ENCODE peak calls at places on chromosomes 11 and 22, in eight cellular contexts. One of them, this sample, is unnamed.

GRCh38 chr22:25419247-25420113 is 145.0 kb upstream of the GRK3 start:
- DNase-seq in stimulated activated CD4-positive, alpha-beta T cell treated with anti-CD3 and anti-CD28 coated beads, Interleukin-1b, Interleukin-23, amount 100 ng/mL, for 4 hours: no peak
- DNase-seq in HEK293T: no peak
- DNase-seq in stimulated activated naive CD8-positive, alpha-beta T cell treated with anti-CD3 and anti-CD28 coated beads, Interleukin-15, Interleukin-2, amounts not matched to agents 100 U/mL and 50 U/mL, for 24 hours: no peak
- DNase-seq in naive thymus-derived CD4-positive, alpha-beta T cell: no peak
- DNase-seq in CD4-positive, alpha-beta T cell: no peak
- DNase-seq in small intestine: no peak
- DNase-seq in GM06990: no peak
- DNase-seq in this sample: no peak

GRCh38 chr22:17772963-17773605 is 1.2 kb downstream of the BID start:
- DNase-seq in stimulated activated CD4-positive, alpha-beta T cell treated with anti-CD3 and anti-CD28 coated beads, Interleukin-1b, Interleukin-23, amount 100 ng/mL, for 4 hours: no peak
- DNase-seq in HEK293T: no peak
- DNase-seq in stimulated activated naive CD8-positive, alpha-beta T cell treated with anti-CD3 and anti-CD28 coated beads, Interleukin-15, Interleukin-2, amounts not matched to agents 100 U/mL and 50 U/mL, for 24 hours: no peak
- DNase-seq in naive thymus-derived CD4-positive, alpha-beta T cell: no peak
- DNase-seq in CD4-positive, alpha-beta T cell: no peak
- DNase-seq in small intestine: no peak
- DNase-seq in GM06990: no peak
- DNase-seq in this sample: no peak

GRCh38 chr11:396511-396947 is 2.5 kb downstream of the PKP3 start:
- DNase-seq in stimulated activated CD4-positive, alpha-beta T cell treated with anti-CD3 and anti-CD28 coated beads, Interleukin-1b, Interleukin-23, amount 100 ng/mL, for 4 hours: no peak
- DNase-seq in HEK293T: peak
- DNase-seq in stimulated activated naive CD8-positive, alpha-beta T cell treated with anti-CD3 and anti-CD28 coated beads, Interleukin-15, Interleukin-2, amounts not matched to agents 100 U/mL and 50 U/mL, for 24 hours: no peak
- DNase-seq in naive thymus-derived CD4-positive, alpha-beta T cell: no peak
- DNase-seq in CD4-positive, alpha-beta T cell: no peak
- DNase-seq in small intestine: no peak
- DNase-seq in GM06990: no peak
- DNase-seq in this sample: no peak

GRCh38 chr11:12818333-12819015 is 144.3 kb downstream of the TEAD1 start:
- DNase-seq in stimulated activated CD4-positive, alpha-beta T cell treated with anti-CD3 and anti-CD28 coated beads, Interleukin-1b, Interleukin-23, amount 100 ng/mL, for 4 hours: no peak
- DNase-seq in HEK293T: no peak
- DNase-seq in stimulated activated naive CD8-positive, alpha-beta T cell treated with anti-CD3 and anti-CD28 coated beads, Interleukin-15, Interleukin-2, amounts not matched to agents 100 U/mL and 50 U/mL, for 24 hours: no peak
- DNase-seq in naive thymus-derived CD4-positive, alpha-beta T cell: no peak
- DNase-seq in CD4-positive, alpha-beta T cell: no peak
- DNase-seq in small intestine: no peak
- DNase-seq in GM06990: no peak
- DNase-seq in this sample: no peak

GRCh38 chr11:7927635-7928034 is 3.4 kb downstream of the OR10A6 start:
- DNase-seq in stimulated activated CD4-positive, alpha-beta T cell treated with anti-CD3 and anti-CD28 coated beads, Interleukin-1b, Interleukin-23, amount 100 ng/mL, for 4 hours: no peak
- DNase-seq in HEK293T: no peak
- DNase-seq in stimulated activated naive CD8-positive, alpha-beta T cell treated with anti-CD3 and anti-CD28 coated beads, Interleukin-15, Interleukin-2, amounts not matched to agents 100 U/mL and 50 U/mL, for 24 hours: no peak
- DNase-seq in naive thymus-derived CD4-positive, alpha-beta T cell: no peak
- DNase-seq in CD4-positive, alpha-beta T cell: no peak
- DNase-seq in small intestine: no peak
- DNase-seq in GM06990: peak
- DNase-seq in this sample: no peak

GRCh38 chr11:83778598-83778997 is 492.4 kb upstream of the CCDC90B start:
- DNase-seq in stimulated activated CD4-positive, alpha-beta T cell treated with anti-CD3 and anti-CD28 coated beads, Interleukin-1b, Interleukin-23, amount 100 ng/mL, for 4 hours: no peak
- DNase-seq in HEK293T: no peak
- DNase-seq in stimulated activated naive CD8-positive, alpha-beta T cell treated with anti-CD3 and anti-CD28 coated beads, Interleukin-15, Interleukin-2, amounts not matched to agents 100 U/mL and 50 U/mL, for 24 hours: no peak
- DNase-seq in naive thymus-derived CD4-positive, alpha-beta T cell: no peak
- DNase-seq in CD4-positive, alpha-beta T cell: no peak
- DNase-seq in small intestine: no peak
- DNase-seq in GM06990: no peak
- DNase-seq in this sample: no peak

GRCh38 chr11:44964526-44965209 is 14.0 kb upstream of the TP53I11 start:
- DNase-seq in stimulated activated CD4-positive, alpha-beta T cell treated with anti-CD3 and anti-CD28 coated beads, Interleukin-1b, Interleukin-23, amount 100 ng/mL, for 4 hours: no peak
- DNase-seq in HEK293T: no peak
- DNase-seq in stimulated activated naive CD8-positive, alpha-beta T cell treated with anti-CD3 and anti-CD28 coated beads, Interleukin-15, Interleukin-2, amounts not matched to agents 100 U/mL and 50 U/mL, for 24 hours: no peak
- DNase-seq in naive thymus-derived CD4-positive, alpha-beta T cell: no peak
- DNase-seq in CD4-positive, alpha-beta T cell: no peak
- DNase-seq in small intestine: no peak
- DNase-seq in GM06990: no peak
- DNase-seq in this sample: no peak

GRCh38 chr11:114145166-114145695 is 85.7 kb downstream of the ZBTB16 start:
- DNase-seq in stimulated activated CD4-positive, alpha-beta T cell treated with anti-CD3 and anti-CD28 coated beads, Interleukin-1b, Interleukin-23, amount 100 ng/mL, for 4 hours: no peak
- DNase-seq in HEK293T: no peak
- DNase-seq in stimulated activated naive CD8-positive, alpha-beta T cell treated with anti-CD3 and anti-CD28 coated beads, Interleukin-15, Interleukin-2, amounts not matched to agents 100 U/mL and 50 U/mL, for 24 hours: no peak
- DNase-seq in naive thymus-derived CD4-positive, alpha-beta T cell: no peak
- DNase-seq in CD4-positive, alpha-beta T cell: no peak
- DNase-seq in small intestine: no peak
- DNase-seq in GM06990: no peak
- DNase-seq in this sample: no peak

GRCh38 chr11:1178906-1179305 is 21.2 kb downstream of the MUC5AC start:
- DNase-seq in stimulated activated CD4-positive, alpha-beta T cell treated with anti-CD3 and anti-CD28 coated beads, Interleukin-1b, Interleukin-23, amount 100 ng/mL, for 4 hours: no peak
- DNase-seq in HEK293T: no peak
- DNase-seq in stimulated activated naive CD8-positive, alpha-beta T cell treated with anti-CD3 and anti-CD28 coated beads, Interleukin-15, Interleukin-2, amounts not matched to agents 100 U/mL and 50 U/mL, for 24 hours: no peak
- DNase-seq in naive thymus-derived CD4-positive, alpha-beta T cell: no peak
- DNase-seq in CD4-positive, alpha-beta T cell: no peak
- DNase-seq in small intestine: no peak
- DNase-seq in GM06990: no peak
- DNase-seq in this sample: no peak

GRCh38 chr11:15341587-15341986 is 226.9 kb downstream of the INSC start:
- DNase-seq in stimulated activated CD4-positive, alpha-beta T cell treated with anti-CD3 and anti-CD28 coated beads, Interleukin-1b, Interleukin-23, amount 100 ng/mL, for 4 hours: no peak
- DNase-seq in HEK293T: no peak
- DNase-seq in stimulated activated naive CD8-positive, alpha-beta T cell treated with anti-CD3 and anti-CD28 coated beads, Interleukin-15, Interleukin-2, amounts not matched to agents 100 U/mL and 50 U/mL, for 24 hours: no peak
- DNase-seq in naive thymus-derived CD4-positive, alpha-beta T cell: no peak
- DNase-seq in CD4-positive, alpha-beta T cell: no peak
- DNase-seq in small intestine: no peak
- DNase-seq in GM06990: no peak
- DNase-seq in this sample: no peak

GRCh38 chr22:44047891-44048301 is 23.8 kb downstream of the PARVB start:
- DNase-seq in stimulated activated CD4-positive, alpha-beta T cell treated with anti-CD3 and anti-CD28 coated beads, Interleukin-1b, Interleukin-23, amount 100 ng/mL, for 4 hours: no peak
- DNase-seq in HEK293T: no peak
- DNase-seq in stimulated activated naive CD8-positive, alpha-beta T cell treated with anti-CD3 and anti-CD28 coated beads, Interleukin-15, Interleukin-2, amounts not matched to agents 100 U/mL and 50 U/mL, for 24 hours: no peak
- DNase-seq in naive thymus-derived CD4-positive, alpha-beta T cell: no peak
- DNase-seq in CD4-positive, alpha-beta T cell: no peak
- DNase-seq in small intestine: no peak
- DNase-seq in GM06990: peak
- DNase-seq in this sample: no peak

GRCh38 chr22:37051629-37052385 is at the start of gene KCTD17:
- DNase-seq in stimulated activated CD4-positive, alpha-beta T cell treated with anti-CD3 and anti-CD28 coated beads, Interleukin-1b, Interleukin-23, amount 100 ng/mL, for 4 hours: peak
- DNase-seq in HEK293T: peak
- DNase-seq in stimulated activated naive CD8-positive, alpha-beta T cell treated with anti-CD3 and anti-CD28 coated beads, Interleukin-15, Interleukin-2, amounts not matched to agents 100 U/mL and 50 U/mL, for 24 hours: peak
- DNase-seq in naive thymus-derived CD4-positive, alpha-beta T cell: peak
- DNase-seq in CD4-positive, alpha-beta T cell: peak
- DNase-seq in small intestine: peak
- DNase-seq in GM06990: peak
- DNase-seq in this sample: no peak

GRCh38 chr22:16804882-16805281 is 20.3 kb downstream of the XKR3 start:
- DNase-seq in stimulated activated CD4-positive, alpha-beta T cell treated with anti-CD3 and anti-CD28 coated beads, Interleukin-1b, Interleukin-23, amount 100 ng/mL, for 4 hours: no peak
- DNase-seq in HEK293T: no peak
- DNase-seq in stimulated activated naive CD8-positive, alpha-beta T cell treated with anti-CD3 and anti-CD28 coated beads, Interleukin-15, Interleukin-2, amounts not matched to agents 100 U/mL and 50 U/mL, for 24 hours: no peak
- DNase-seq in naive thymus-derived CD4-positive, alpha-beta T cell: no peak
- DNase-seq in CD4-positive, alpha-beta T cell: no peak
- DNase-seq in small intestine: no peak
- DNase-seq in GM06990: no peak
- DNase-seq in this sample: no peak

GRCh38 chr22:19524170-19525115 is at the start of gene CLDN5:
- DNase-seq in stimulated activated CD4-positive, alpha-beta T cell treated with anti-CD3 and anti-CD28 coated beads, Interleukin-1b, Interleukin-23, amount 100 ng/mL, for 4 hours: no peak
- DNase-seq in HEK293T: peak
- DNase-seq in stimulated activated naive CD8-positive, alpha-beta T cell treated with anti-CD3 and anti-CD28 coated beads, Interleukin-15, Interleukin-2, amounts not matched to agents 100 U/mL and 50 U/mL, for 24 hours: no peak
- DNase-seq in naive thymus-derived CD4-positive, alpha-beta T cell: no peak
- DNase-seq in CD4-positive, alpha-beta T cell: no peak
- DNase-seq in small intestine: no peak
- DNase-seq in GM06990: no peak
- DNase-seq in this sample: no peak

GRCh38 chr11:72684236-72684912 is 10.2 kb upstream of the PDE2A start:
- DNase-seq in stimulated activated CD4-positive, alpha-beta T cell treated with anti-CD3 and anti-CD28 coated beads, Interleukin-1b, Interleukin-23, amount 100 ng/mL, for 4 hours: peak
- DNase-seq in HEK293T: peak
- DNase-seq in stimulated activated naive CD8-positive, alpha-beta T cell treated with anti-CD3 and anti-CD28 coated beads, Interleukin-15, Interleukin-2, amounts not matched to agents 100 U/mL and 50 U/mL, for 24 hours: peak
- DNase-seq in naive thymus-derived CD4-positive, alpha-beta T cell: peak
- DNase-seq in CD4-positive, alpha-beta T cell: peak
- DNase-seq in small intestine: peak
- DNase-seq in GM06990: peak
- DNase-seq in this sample: no peak

GRCh38 chr11:19455731-19456130 is 215.0 kb upstream of the E2F8 start:
- DNase-seq in stimulated activated CD4-positive, alpha-beta T cell treated with anti-CD3 and anti-CD28 coated beads, Interleukin-1b, Interleukin-23, amount 100 ng/mL, for 4 hours: no peak
- DNase-seq in HEK293T: no peak
- DNase-seq in stimulated activated naive CD8-positive, alpha-beta T cell treated with anti-CD3 and anti-CD28 coated beads, Interleukin-15, Interleukin-2, amounts not matched to agents 100 U/mL and 50 U/mL, for 24 hours: no peak
- DNase-seq in naive thymus-derived CD4-positive, alpha-beta T cell: no peak
- DNase-seq in CD4-positive, alpha-beta T cell: no peak
- DNase-seq in small intestine: no peak
- DNase-seq in GM06990: no peak
- DNase-seq in this sample: no peak

GRCh38 chr11:14764899-14765527 is 121.4 kb downstream of the PDE3B start:
- DNase-seq in stimulated activated CD4-positive, alpha-beta T cell treated with anti-CD3 and anti-CD28 coated beads, Interleukin-1b, Interleukin-23, amount 100 ng/mL, for 4 hours: peak
- DNase-seq in HEK293T: peak
- DNase-seq in stimulated activated naive CD8-positive, alpha-beta T cell treated with anti-CD3 and anti-CD28 coated beads, Interleukin-15, Interleukin-2, amounts not matched to agents 100 U/mL and 50 U/mL, for 24 hours: no peak
- DNase-seq in naive thymus-derived CD4-positive, alpha-beta T cell: peak
- DNase-seq in CD4-positive, alpha-beta T cell: no peak
- DNase-seq in small intestine: peak
- DNase-seq in GM06990: peak
- DNase-seq in this sample: no peak

GRCh38 chr11:107457205-107457557 is 444 bp downstream of the CWF19L2 start:
- DNase-seq in stimulated activated CD4-positive, alpha-beta T cell treated with anti-CD3 and anti-CD28 coated beads, Interleukin-1b, Interleukin-23, amount 100 ng/mL, for 4 hours: no peak
- DNase-seq in HEK293T: peak
- DNase-seq in stimulated activated naive CD8-positive, alpha-beta T cell treated with anti-CD3 and anti-CD28 coated beads, Interleukin-15, Interleukin-2, amounts not matched to agents 100 U/mL and 50 U/mL, for 24 hours: peak
- DNase-seq in naive thymus-derived CD4-positive, alpha-beta T cell: no peak
- DNase-seq in CD4-positive, alpha-beta T cell: no peak
- DNase-seq in small intestine: no peak
- DNase-seq in GM06990: peak
- DNase-seq in this sample: peak

GRCh38 chr11:55481416-55481815 is 72.9 kb upstream of the OR4C15 start:
- DNase-seq in stimulated activated CD4-positive, alpha-beta T cell treated with anti-CD3 and anti-CD28 coated beads, Interleukin-1b, Interleukin-23, amount 100 ng/mL, for 4 hours: no peak
- DNase-seq in HEK293T: no peak
- DNase-seq in stimulated activated naive CD8-positive, alpha-beta T cell treated with anti-CD3 and anti-CD28 coated beads, Interleukin-15, Interleukin-2, amounts not matched to agents 100 U/mL and 50 U/mL, for 24 hours: no peak
- DNase-seq in naive thymus-derived CD4-positive, alpha-beta T cell: no peak
- DNase-seq in CD4-positive, alpha-beta T cell: no peak
- DNase-seq in small intestine: no peak
- DNase-seq in GM06990: no peak
- DNase-seq in this sample: no peak

GRCh38 chr22:31173386-31174145 is 13.6 kb downstream of the RNF185 start:
- DNase-seq in stimulated activated CD4-positive, alpha-beta T cell treated with anti-CD3 and anti-CD28 coated beads, Interleukin-1b, Interleukin-23, amount 100 ng/mL, for 4 hours: no peak
- DNase-seq in HEK293T: no peak
- DNase-seq in stimulated activated naive CD8-positive, alpha-beta T cell treated with anti-CD3 and anti-CD28 coated beads, Interleukin-15, Interleukin-2, amounts not matched to agents 100 U/mL and 50 U/mL, for 24 hours: no peak
- DNase-seq in naive thymus-derived CD4-positive, alpha-beta T cell: no peak
- DNase-seq in CD4-positive, alpha-beta T cell: no peak
- DNase-seq in small intestine: no peak
- DNase-seq in GM06990: no peak
- DNase-seq in this sample: peak

GRCh38 chr22:27022741-27023373 is 365.5 kb downstream of the MIAT start:
- DNase-seq in stimulated activated CD4-positive, alpha-beta T cell treated with anti-CD3 and anti-CD28 coated beads, Interleukin-1b, Interleukin-23, amount 100 ng/mL, for 4 hours: no peak
- DNase-seq in HEK293T: no peak
- DNase-seq in stimulated activated naive CD8-positive, alpha-beta T cell treated with anti-CD3 and anti-CD28 coated beads, Interleukin-15, Interleukin-2, amounts not matched to agents 100 U/mL and 50 U/mL, for 24 hours: no peak
- DNase-seq in naive thymus-derived CD4-positive, alpha-beta T cell: no peak
- DNase-seq in CD4-positive, alpha-beta T cell: no peak
- DNase-seq in small intestine: no peak
- DNase-seq in GM06990: no peak
- DNase-seq in this sample: no peak

GRCh38 chr22:41940853-41941765 is 5.8 kb downstream of the CENPM start:
- DNase-seq in stimulated activated CD4-positive, alpha-beta T cell treated with anti-CD3 and anti-CD28 coated beads, Interleukin-1b, Interleukin-23, amount 100 ng/mL, for 4 hours: peak
- DNase-seq in HEK293T: peak
- DNase-seq in stimulated activated naive CD8-positive, alpha-beta T cell treated with anti-CD3 and anti-CD28 coated beads, Interleukin-15, Interleukin-2, amounts not matched to agents 100 U/mL and 50 U/mL, for 24 hours: peak
- DNase-seq in naive thymus-derived CD4-positive, alpha-beta T cell: peak
- DNase-seq in CD4-positive, alpha-beta T cell: peak
- DNase-seq in small intestine: peak
- DNase-seq in GM06990: peak
- DNase-seq in this sample: no peak

GRCh38 chr11:44456544-44457270 is 108.8 kb upstream of the CD82 start:
- DNase-seq in stimulated activated CD4-positive, alpha-beta T cell treated with anti-CD3 and anti-CD28 coated beads, Interleukin-1b, Interleukin-23, amount 100 ng/mL, for 4 hours: no peak
- DNase-seq in HEK293T: peak
- DNase-seq in stimulated activated naive CD8-positive, alpha-beta T cell treated with anti-CD3 and anti-CD28 coated beads, Interleukin-15, Interleukin-2, amounts not matched to agents 100 U/mL and 50 U/mL, for 24 hours: no peak
- DNase-seq in naive thymus-derived CD4-positive, alpha-beta T cell: no peak
- DNase-seq in CD4-positive, alpha-beta T cell: no peak
- DNase-seq in small intestine: peak
- DNase-seq in GM06990: no peak
- DNase-seq in this sample: no peak

GRCh38 chr22:18983120-18983651 is 47.1 kb upstream of the PRODH start:
- DNase-seq in stimulated activated CD4-positive, alpha-beta T cell treated with anti-CD3 and anti-CD28 coated beads, Interleukin-1b, Interleukin-23, amount 100 ng/mL, for 4 hours: no peak
- DNase-seq in HEK293T: no peak
- DNase-seq in stimulated activated naive CD8-positive, alpha-beta T cell treated with anti-CD3 and anti-CD28 coated beads, Interleukin-15, Interleukin-2, amounts not matched to agents 100 U/mL and 50 U/mL, for 24 hours: no peak
- DNase-seq in naive thymus-derived CD4-positive, alpha-beta T cell: no peak
- DNase-seq in CD4-positive, alpha-beta T cell: no peak
- DNase-seq in small intestine: no peak
- DNase-seq in GM06990: no peak
- DNase-seq in this sample: no peak

GRCh38 chr11:14789879-14790484 is 102.0 kb downstream of the CYP2R1 start:
- DNase-seq in stimulated activated CD4-positive, alpha-beta T cell treated with anti-CD3 and anti-CD28 coated beads, Interleukin-1b, Interleukin-23, amount 100 ng/mL, for 4 hours: no peak
- DNase-seq in HEK293T: no peak
- DNase-seq in stimulated activated naive CD8-positive, alpha-beta T cell treated with anti-CD3 and anti-CD28 coated beads, Interleukin-15, Interleukin-2, amounts not matched to agents 100 U/mL and 50 U/mL, for 24 hours: no peak
- DNase-seq in naive thymus-derived CD4-positive, alpha-beta T cell: no peak
- DNase-seq in CD4-positive, alpha-beta T cell: no peak
- DNase-seq in small intestine: peak
- DNase-seq in GM06990: no peak
- DNase-seq in this sample: no peak

GRCh38 chr22:24233816-24234215 is 11.1 kb downstream of the GGT5 start:
- DNase-seq in stimulated activated CD4-positive, alpha-beta T cell treated with anti-CD3 and anti-CD28 coated beads, Interleukin-1b, Interleukin-23, amount 100 ng/mL, for 4 hours: no peak
- DNase-seq in HEK293T: no peak
- DNase-seq in stimulated activated naive CD8-positive, alpha-beta T cell treated with anti-CD3 and anti-CD28 coated beads, Interleukin-15, Interleukin-2, amounts not matched to agents 100 U/mL and 50 U/mL, for 24 hours: no peak
- DNase-seq in naive thymus-derived CD4-positive, alpha-beta T cell: no peak
- DNase-seq in CD4-positive, alpha-beta T cell: no peak
- DNase-seq in small intestine: no peak
- DNase-seq in GM06990: no peak
- DNase-seq in this sample: no peak

GRCh38 chr11:6319879-6320410 is 356 bp downstream of the CAVIN3 start:
- DNase-seq in stimulated activated CD4-positive, alpha-beta T cell treated with anti-CD3 and anti-CD28 coated beads, Interleukin-1b, Interleukin-23, amount 100 ng/mL, for 4 hours: no peak
- DNase-seq in HEK293T: no peak
- DNase-seq in stimulated activated naive CD8-positive, alpha-beta T cell treated with anti-CD3 and anti-CD28 coated beads, Interleukin-15, Interleukin-2, amounts not matched to agents 100 U/mL and 50 U/mL, for 24 hours: peak
- DNase-seq in naive thymus-derived CD4-positive, alpha-beta T cell: no peak
- DNase-seq in CD4-positive, alpha-beta T cell: no peak
- DNase-seq in small intestine: peak
- DNase-seq in GM06990: peak
- DNase-seq in this sample: no peak

GRCh38 chr11:14873632-14874031 is 18.4 kb downstream of the CYP2R1 start:
- DNase-seq in stimulated activated CD4-positive, alpha-beta T cell treated with anti-CD3 and anti-CD28 coated beads, Interleukin-1b, Interleukin-23, amount 100 ng/mL, for 4 hours: no peak
- DNase-seq in HEK293T: no peak
- DNase-seq in stimulated activated naive CD8-positive, alpha-beta T cell treated with anti-CD3 and anti-CD28 coated beads, Interleukin-15, Interleukin-2, amounts not matched to agents 100 U/mL and 50 U/mL, for 24 hours: no peak
- DNase-seq in naive thymus-derived CD4-positive, alpha-beta T cell: no peak
- DNase-seq in CD4-positive, alpha-beta T cell: no peak
- DNase-seq in small intestine: no peak
- DNase-seq in GM06990: no peak
- DNase-seq in this sample: no peak

GRCh38 chr11:65559951-65560537 is 1.9 kb upstream of the LTBP3 start:
- DNase-seq in stimulated activated CD4-positive, alpha-beta T cell treated with anti-CD3 and anti-CD28 coated beads, Interleukin-1b, Interleukin-23, amount 100 ng/mL, for 4 hours: no peak
- DNase-seq in HEK293T: no peak
- DNase-seq in stimulated activated naive CD8-positive, alpha-beta T cell treated with anti-CD3 and anti-CD28 coated beads, Interleukin-15, Interleukin-2, amounts not matched to agents 100 U/mL and 50 U/mL, for 24 hours: no peak
- DNase-seq in naive thymus-derived CD4-positive, alpha-beta T cell: no peak
- DNase-seq in CD4-positive, alpha-beta T cell: no peak
- DNase-seq in small intestine: peak
- DNase-seq in GM06990: no peak
- DNase-seq in this sample: no peak

GRCh38 chr11:118771481-118772278 is 19.3 kb downstream of the DDX6 start:
- DNase-seq in stimulated activated CD4-positive, alpha-beta T cell treated with anti-CD3 and anti-CD28 coated beads, Interleukin-1b, Interleukin-23, amount 100 ng/mL, for 4 hours: no peak
- DNase-seq in HEK293T: no peak
- DNase-seq in stimulated activated naive CD8-positive, alpha-beta T cell treated with anti-CD3 and anti-CD28 coated beads, Interleukin-15, Interleukin-2, amounts not matched to agents 100 U/mL and 50 U/mL, for 24 hours: no peak
- DNase-seq in naive thymus-derived CD4-positive, alpha-beta T cell: no peak
- DNase-seq in CD4-positive, alpha-beta T cell: no peak
- DNase-seq in small intestine: no peak
- DNase-seq in GM06990: no peak
- DNase-seq in this sample: no peak

GRCh38 chr11:64745219-64745522 is 1.2 kb upstream of the RASGRP2 start:
- DNase-seq in stimulated activated CD4-positive, alpha-beta T cell treated with anti-CD3 and anti-CD28 coated beads, Interleukin-1b, Interleukin-23, amount 100 ng/mL, for 4 hours: peak
- DNase-seq in HEK293T: no peak
- DNase-seq in stimulated activated naive CD8-positive, alpha-beta T cell treated with anti-CD3 and anti-CD28 coated beads, Interleukin-15, Interleukin-2, amounts not matched to agents 100 U/mL and 50 U/mL, for 24 hours: peak
- DNase-seq in naive thymus-derived CD4-positive, alpha-beta T cell: peak
- DNase-seq in CD4-positive, alpha-beta T cell: peak
- DNase-seq in small intestine: peak
- DNase-seq in GM06990: peak
- DNase-seq in this sample: no peak

GRCh38 chr11:6443269-6444003 is 2.6 kb upstream of the HPX start:
- DNase-seq in stimulated activated CD4-positive, alpha-beta T cell treated with anti-CD3 and anti-CD28 coated beads, Interleukin-1b, Interleukin-23, amount 100 ng/mL, for 4 hours: peak
- DNase-seq in HEK293T: peak
- DNase-seq in stimulated activated naive CD8-positive, alpha-beta T cell treated with anti-CD3 and anti-CD28 coated beads, Interleukin-15, Interleukin-2, amounts not matched to agents 100 U/mL and 50 U/mL, for 24 hours: peak
- DNase-seq in naive thymus-derived CD4-positive, alpha-beta T cell: peak
- DNase-seq in CD4-positive, alpha-beta T cell: peak
- DNase-seq in small intestine: peak
- DNase-seq in GM06990: no peak
- DNase-seq in this sample: no peak

GRCh38 chr11:9990221-9990973 is 303.6 kb downstream of the SBF2 start:
- DNase-seq in stimulated activated CD4-positive, alpha-beta T cell treated with anti-CD3 and anti-CD28 coated beads, Interleukin-1b, Interleukin-23, amount 100 ng/mL, for 4 hours: no peak
- DNase-seq in HEK293T: no peak
- DNase-seq in stimulated activated naive CD8-positive, alpha-beta T cell treated with anti-CD3 and anti-CD28 coated beads, Interleukin-15, Interleukin-2, amounts not matched to agents 100 U/mL and 50 U/mL, for 24 hours: no peak
- DNase-seq in naive thymus-derived CD4-positive, alpha-beta T cell: no peak
- DNase-seq in CD4-positive, alpha-beta T cell: no peak
- DNase-seq in small intestine: no peak
- DNase-seq in GM06990: no peak
- DNase-seq in this sample: no peak

GRCh38 chr11:44747339-44747738 is 20.6 kb downstream of the TSPAN18 start:
- DNase-seq in stimulated activated CD4-positive, alpha-beta T cell treated with anti-CD3 and anti-CD28 coated beads, Interleukin-1b, Interleukin-23, amount 100 ng/mL, for 4 hours: no peak
- DNase-seq in HEK293T: no peak
- DNase-seq in stimulated activated naive CD8-positive, alpha-beta T cell treated with anti-CD3 and anti-CD28 coated beads, Interleukin-15, Interleukin-2, amounts not matched to agents 100 U/mL and 50 U/mL, for 24 hours: no peak
- DNase-seq in naive thymus-derived CD4-positive, alpha-beta T cell: peak
- DNase-seq in CD4-positive, alpha-beta T cell: no peak
- DNase-seq in small intestine: no peak
- DNase-seq in GM06990: no peak
- DNase-seq in this sample: no peak